ENCODE peak calls at places on chromosomes 1 and 21, in ten cellular contexts. Y, N, S, E, O, A, H, L, I and U are unnamed samples.

GRCh38 chr1:226870323-226871046 is at the start of gene PSEN2:
- DNase-seq in Y (peak), N (peak), S (peak), E (peak), O (peak), A (peak), H (peak), L (peak), I (peak), U (no peak)

GRCh38 chr1:15501208-15502032 is 22.6 kb downstream of the CASP9 start:
- DNase-seq in Y (peak), N (peak), S (no peak), E (peak), O (peak), A (peak), H (no peak), L (peak), I (peak), U (no peak)

GRCh38 chr1:70714149-70714548 is 303.1 kb downstream of the CTH start:
- DNase-seq in Y (peak), N (no peak), S (no peak), E (no peak), O (no peak), A (no peak), H (no peak), L (no peak), I (no peak), U (no peak)

GRCh38 chr21:38925923-38926322 is 120.2 kb downstream of the ETS2 start:
- DNase-seq in Y (no peak), N (peak), S (peak), E (peak), O (no peak), A (peak), H (peak), L (peak), I (no peak), U (no peak)

GRCh38 chr1:172383541-172383940 is 36.9 kb upstream of the C1orf105 start:
- DNase-seq in Y (no peak), N (peak), S (no peak), E (no peak), O (no peak), A (peak), H (no peak), L (no peak), I (no peak), U (no peak)

GRCh38 chr1:32741417-32742131 is 39.0 kb upstream of the SYNC start:
- DNase-seq in Y (no peak), N (no peak), S (no peak), E (peak), O (peak), A (peak), H (no peak), L (no peak), I (no peak), U (no peak)

GRCh38 chr1:236166041-236166440 is 23.7 kb downstream of the GPR137B start:
- DNase-seq in Y (no peak), N (no peak), S (no peak), E (no peak), O (no peak), A (no peak), H (no peak), L (no peak), I (no peak), U (no peak)

GRCh38 chr1:74430496-74430895 is 81.9 kb downstream of the LRRC53 start:
- DNase-seq in Y (no peak), N (no peak), S (no peak), E (no peak), O (no peak), A (no peak), H (no peak), L (no peak), I (no peak), U (no peak)

DNA sequence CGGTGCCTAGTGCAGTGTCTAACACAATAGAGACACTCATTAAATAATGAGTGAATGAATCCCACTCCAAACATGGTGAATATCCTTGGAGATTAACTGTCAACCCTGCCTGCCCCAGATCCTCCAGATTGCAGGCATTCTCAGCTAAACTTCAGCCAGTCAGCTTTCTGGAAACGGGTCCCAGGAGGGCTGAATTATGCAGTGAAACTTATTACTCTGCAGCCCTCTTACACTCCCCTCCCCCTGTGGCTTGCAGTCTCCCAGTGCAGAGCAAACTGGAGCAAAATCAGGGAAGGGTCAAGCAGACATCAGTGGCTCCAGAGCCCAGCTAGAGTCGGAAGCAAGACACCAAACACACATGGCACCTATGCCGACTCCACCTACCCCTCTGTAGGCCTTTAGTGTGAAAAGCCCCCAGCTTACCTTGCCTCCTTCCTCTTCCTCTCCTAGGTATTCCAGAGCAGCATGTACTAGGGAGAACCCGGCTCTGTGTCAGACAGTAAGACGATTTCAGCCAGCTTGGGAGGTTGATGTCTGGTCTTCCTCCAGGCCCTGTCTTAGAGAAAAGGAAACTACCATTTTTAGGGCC is 6.5 kb upstream of the RGS16 start:
- DNase-seq in Y (no peak), N (no peak), S (no peak), E (no peak), O (no peak), A (no peak), H (no peak), L (no peak), I (no peak), U (no peak)
- H3K27ac ChIP-seq in Y (no peak), N (no peak), S (no peak), E (no peak), O (no peak), A (peak), H (no peak), L (no peak), I (no peak), U (no peak)

GRCh38 chr1:41013812-41014211 is 7.7 kb downstream of the SLFNL1 start:
- DNase-seq in Y (no peak), N (no peak), S (no peak), E (no peak), O (no peak), A (no peak), H (no peak), L (no peak), I (no peak), U (no peak)
- H3K27ac ChIP-seq in Y (no peak), N (no peak), S (peak), E (peak), O (no peak), A (no peak), H (no peak), L (no peak), I (peak), U (no peak)

GRCh38 chr1:38724160-38725131 is 135.1 kb downstream of the RRAGC start:
- DNase-seq in Y (no peak), N (no peak), S (no peak), E (no peak), O (no peak), A (peak), H (no peak), L (no peak), I (no peak), U (no peak)
- H3K27ac ChIP-seq in Y (no peak), N (no peak), S (no peak), E (no peak), O (no peak), A (no peak), H (no peak), L (no peak), I (no peak), U (no peak)

GRCh38 chr1:108817016-108817415 is 39.9 kb downstream of the AKNAD1 start:
- DNase-seq in Y (no peak), N (peak), S (no peak), E (no peak), O (no peak), A (no peak), H (peak), L (no peak), I (no peak), U (peak)
- H3K27ac ChIP-seq in Y (peak), N (peak), S (peak), E (peak), O (peak), A (peak), H (peak), L (peak), I (peak), U (peak)

DNA sequence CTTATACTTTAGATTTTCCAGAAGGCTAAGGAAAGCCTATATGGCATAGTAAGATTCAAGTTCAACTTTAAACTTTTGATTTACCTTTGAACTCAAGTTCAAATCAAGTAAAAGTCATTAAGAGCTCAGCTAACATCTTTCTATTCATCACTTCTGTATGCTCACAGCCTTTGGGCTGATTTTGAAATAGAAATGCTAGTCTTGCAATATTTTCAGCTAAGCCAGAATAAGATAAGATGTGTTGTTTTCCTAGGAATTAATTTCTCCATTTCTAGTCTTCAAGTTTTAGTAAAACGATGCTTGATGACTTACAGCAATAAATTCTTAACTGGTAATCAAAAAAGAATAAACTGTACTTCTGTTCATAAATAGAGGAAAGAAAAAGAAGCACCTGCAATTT is 35.6 kb downstream of the ATP1B1 start:
- DNase-seq in Y (no peak), N (no peak), S (no peak), E (no peak), O (no peak), A (no peak), H (no peak), L (no peak), I (no peak), U (no peak)
- H3K27ac ChIP-seq in Y (no peak), N (no peak), S (no peak), E (no peak), O (no peak), A (no peak), H (no peak), L (no peak), I (no peak), U (no peak)

GRCh38 chr1:229596961-229597699 is 28.8 kb downstream of the TAF5L start:
- DNase-seq in Y (no peak), N (peak), S (peak), E (no peak), O (peak), A (no peak), H (no peak), L (peak), I (peak), U (no peak)
- H3K27ac ChIP-seq in Y (no peak), N (peak), S (peak), E (no peak), O (peak), A (peak), H (no peak), L (peak), I (peak), U (no peak)

GRCh38 chr1:12597792-12598191 is 20.2 kb downstream of the DHRS3 start:
- DNase-seq in Y (no peak), N (no peak), S (peak), E (no peak), O (peak), A (no peak), H (peak), L (peak), I (no peak), U (no peak)
- H3K27ac ChIP-seq in Y (no peak), N (no peak), S (peak), E (no peak), O (peak), A (peak), H (peak), L (peak), I (no peak), U (peak)

DNA sequence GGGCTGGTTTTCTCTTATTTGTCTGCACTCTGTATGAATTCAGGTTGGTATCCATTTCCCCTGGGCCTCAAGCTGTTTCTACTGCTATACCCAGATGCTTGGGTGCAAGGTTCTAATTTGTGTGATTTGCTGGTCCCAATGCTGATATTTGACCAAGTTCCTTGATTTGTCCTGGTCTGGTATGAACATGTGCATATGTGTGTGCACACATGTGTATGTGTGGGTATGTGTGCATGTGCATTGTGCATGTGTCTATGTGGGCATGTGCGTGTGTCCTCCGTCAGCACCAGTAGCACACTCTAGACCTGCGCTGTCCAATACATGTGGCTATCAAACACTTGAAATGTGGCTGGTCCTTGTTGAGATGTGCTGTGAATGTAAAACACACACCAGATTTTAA is 102.4 kb upstream of the TSPAN2 start:
- DNase-seq in Y (no peak), N (no peak), S (no peak), E (no peak), O (no peak), A (no peak), H (no peak), L (no peak), I (no peak), U (no peak)
- H3K27ac ChIP-seq in Y (no peak), N (no peak), S (no peak), E (no peak), O (no peak), A (no peak), H (no peak), L (peak), I (no peak), U (no peak)

GRCh38 chr1:225461533-225462428 is 33.9 kb upstream of the LBR start:
- DNase-seq in Y (no peak), N (no peak), S (peak), E (no peak), O (no peak), A (no peak), H (no peak), L (no peak), I (peak), U (no peak)

GRCh38 chr1:225462429-225462713 is 34.5 kb upstream of the LBR start:
- DNase-seq in Y (no peak), N (no peak), S (no peak), E (no peak), O (no peak), A (no peak), H (no peak), L (no peak), I (no peak), U (no peak)

GRCh38 chr1:225458222-225458631 is 30.4 kb upstream of the LBR start:
- DNase-seq in Y (no peak), N (peak), S (peak), E (no peak), O (no peak), A (no peak), H (no peak), L (no peak), I (no peak), U (no peak)

GRCh38 chr1:225460737-225461532 is 33.1 kb upstream of the LBR start:
- DNase-seq in Y (no peak), N (peak), S (peak), E (no peak), O (no peak), A (no peak), H (no peak), L (no peak), I (no peak), U (no peak)

GRCh38 chr1:225460021-225460736 is 32.3 kb upstream of the LBR start:
- DNase-seq in Y (no peak), N (no peak), S (peak), E (no peak), O (no peak), A (no peak), H (no peak), L (no peak), I (no peak), U (no peak)
- H3K27ac ChIP-seq in Y (no peak), N (no peak), S (peak), E (peak), O (no peak), A (no peak), H (no peak), L (peak), I (no peak), U (no peak)